ENCODE peak calls at places on chromosome 1, in four cellular contexts. Q is AG09309, W is AG04449, Y is GM06990. P is an unnamed sample.

GRCh38 chr1:33120436-33121231 is 39.7 kb downstream of the AZIN2 start:
- DNase-seq in W (no peak), Y (peak), Q (no peak), P (peak)

GRCh38 chr1:231724041-231724440 is 97.5 kb downstream of the DISC1 start:
- DNase-seq in Q (no peak), W (no peak), Y (no peak), P (no peak)

GRCh38 chr1:109112056-109112651 is 1.8 kb upstream of the ELAPOR1 start:
- DNase-seq in Y (no peak), W (no peak), Q (no peak), P (no peak)

GRCh38 chr1:5770981-5771765 is 221.1 kb downstream of the NPHP4 start:
- DNase-seq in Y (no peak), Q (no peak), W (no peak), P (no peak)

GRCh38 chr1:23660671-23661070 is 30.9 kb upstream of the RPL11 start:
- DNase-seq in W (no peak), Y (no peak), Q (no peak), P (no peak)

GRCh38 chr1:44810101-44810761 is 1.9 kb downstream of the BTBD19 start:
- DNase-seq in Q (no peak), Y (no peak), W (no peak), P (no peak)

GRCh38 chr1:246255773-246256172 is 251.3 kb downstream of the SMYD3 start:
- DNase-seq in Y (no peak), Q (no peak), W (no peak), P (no peak)

GRCh38 chr1:191343816-191344215 is 814.4 kb upstream of the RGS18 start:
- DNase-seq in Y (no peak), Q (no peak), W (peak), P (peak)

GRCh38 chr1:44035726-44036408 is 4.6 kb upstream of the SLC6A9 start:
- DNase-seq in Y (no peak), Q (no peak), W (no peak), P (no peak)

GRCh38 chr1:8018492-8019228 is 7.4 kb downstream of the ERRFI1 start:
- DNase-seq in Q (no peak), Y (no peak), W (no peak), P (no peak)
- H3K4me3 ChIP-seq in Q (no peak), Y (no peak), W (no peak), P (no peak)

DNA sequence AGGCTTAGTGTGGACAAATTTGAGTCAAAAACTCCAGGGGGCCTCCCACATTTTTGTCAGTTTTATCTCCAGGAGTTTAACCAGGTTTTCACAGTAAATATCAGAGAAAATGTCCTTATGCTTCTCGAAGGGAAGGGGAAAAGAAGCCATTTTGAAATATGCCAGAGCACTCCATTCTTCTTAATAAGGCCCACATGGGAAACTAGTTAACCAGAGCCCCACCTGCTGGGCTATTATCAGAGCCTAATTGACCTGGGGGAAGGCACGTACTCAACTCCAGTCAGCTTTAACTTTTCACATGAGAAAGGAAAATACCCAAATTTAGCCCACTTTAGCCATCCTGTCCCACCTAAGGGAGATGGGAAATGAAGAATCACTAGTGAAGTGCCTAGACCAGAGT is 296.3 kb downstream of the PTBP2 start:
- DNase-seq in W (no peak), Q (no peak), Y (no peak), P (no peak)
- TF ChIP-seq CTCF in W (no peak), Q (no peak), Y (no peak), P (no peak)

GRCh38 chr1:159218846-159219636 is 14.4 kb downstream of the ACKR1 start:
- DNase-seq in W (no peak), Q (no peak), Y (no peak), P (no peak)

GRCh38 chr1:159222075-159222865 is 17.6 kb downstream of the ACKR1 start:
- DNase-seq in W (no peak), Q (no peak), Y (no peak), P (no peak)

GRCh38 chr1:159228554-159228953 is 23.9 kb downstream of the ACKR1 start:
- DNase-seq in Y (no peak), Q (no peak), W (no peak), P (no peak)

DNA sequence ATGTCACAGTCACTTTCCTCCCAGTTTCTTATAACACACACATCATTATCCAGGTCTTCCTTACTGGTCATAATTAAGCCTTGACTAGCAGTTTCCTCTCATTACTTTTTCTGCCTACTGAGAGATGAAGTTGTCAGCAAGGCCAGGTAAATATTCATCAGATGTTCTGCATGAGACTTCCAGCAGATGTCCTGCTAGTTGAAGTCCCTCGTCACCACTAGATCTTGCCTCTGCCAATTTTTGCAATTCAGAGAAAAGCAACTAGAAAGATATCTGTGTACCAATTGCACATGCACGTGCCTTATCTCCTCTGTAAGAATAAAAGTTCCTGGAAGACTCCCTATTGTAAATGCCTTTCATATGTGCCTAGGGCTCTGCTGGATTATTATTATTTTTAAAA is 18.3 kb downstream of the ACKR1 start:
- DNase-seq in W (no peak), Q (no peak), Y (no peak), P (no peak)
- H3K4me3 ChIP-seq in W (no peak), Q (no peak), Y (no peak), P (no peak)

GRCh38 chr1:47571952-47572351 is 134.1 kb downstream of the FOXD2 start:
- DNase-seq in Q (no peak), Y (no peak), W (no peak), P (no peak)

GRCh38 chr1:47569261-47569660 is 131.4 kb downstream of the FOXD2 start:
- DNase-seq in W (no peak), Q (no peak), Y (no peak), P (no peak)

GRCh38 chr1:47568763-47569162 is 130.9 kb downstream of the FOXD2 start:
- DNase-seq in W (no peak), Y (no peak), Q (no peak), P (no peak)

GRCh38 chr1:47571161-47571560 is 133.3 kb downstream of the FOXD2 start:
- DNase-seq in Q (no peak), W (no peak), Y (no peak), P (no peak)

DNA sequence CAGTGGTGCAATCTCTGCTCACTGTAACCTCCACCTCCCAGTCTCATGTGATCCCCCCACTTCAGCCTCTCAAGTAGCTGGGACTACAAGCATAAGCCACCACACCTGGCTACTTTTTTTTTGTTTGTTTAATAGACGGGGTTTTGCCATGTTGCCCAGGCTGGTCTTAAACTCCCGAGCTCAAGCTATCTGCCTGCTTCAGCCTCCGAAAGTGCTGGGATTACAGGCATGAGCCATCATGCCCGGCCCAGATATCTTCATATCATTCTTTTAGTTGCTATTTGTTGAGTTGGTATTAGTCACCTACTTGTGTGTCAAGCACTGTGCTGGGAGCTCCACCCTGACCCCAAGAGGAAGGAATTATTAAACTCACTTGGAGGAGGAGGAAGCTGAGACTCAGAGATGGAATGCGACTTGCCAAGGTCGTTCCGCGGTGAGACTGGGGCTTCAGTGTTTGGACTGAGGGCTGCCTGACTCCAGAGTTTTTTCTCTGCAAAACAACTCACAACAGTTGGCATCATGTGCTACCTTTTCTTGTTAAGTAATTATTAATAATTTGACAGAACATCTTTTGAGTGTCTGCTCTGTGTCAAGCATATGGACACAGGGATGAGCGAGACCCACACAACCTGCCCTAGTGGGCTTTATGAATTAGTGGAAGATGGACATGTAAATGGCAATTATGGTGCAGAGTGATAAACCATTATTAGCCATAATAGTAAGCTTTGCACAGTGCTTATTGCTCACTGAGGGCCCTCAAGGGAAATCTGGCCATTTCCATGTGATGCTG is 132.0 kb downstream of the FOXD2 start:
- DNase-seq in W (peak), Y (no peak), Q (peak), P (peak)
- TF ChIP-seq CTCF in W (peak), Y (no peak), Q (peak), P (peak)

GRCh38 chr1:39657402-39657801 is 14.5 kb downstream of the NT5C1A start:
- DNase-seq in Q (no peak), Y (no peak), W (no peak), P (no peak)

GRCh38 chr1:39656416-39656815 is 15.5 kb downstream of the NT5C1A start:
- DNase-seq in Q (no peak), Y (no peak), W (no peak), P (no peak)

GRCh38 chr1:39659538-39659937 is 12.4 kb downstream of the NT5C1A start:
- DNase-seq in W (no peak), Q (no peak), Y (no peak), P (no peak)

GRCh38 chr1:39659110-39659509 is 12.8 kb downstream of the NT5C1A start:
- DNase-seq in Y (no peak), Q (no peak), W (no peak), P (no peak)

GRCh38 chr1:39657923-39658485 is 13.9 kb downstream of the NT5C1A start:
- DNase-seq in Y (peak), W (no peak), Q (no peak), P (no peak)
- H3K4me3 ChIP-seq in Y (no peak), W (peak), Q (no peak), P (no peak)

DNA sequence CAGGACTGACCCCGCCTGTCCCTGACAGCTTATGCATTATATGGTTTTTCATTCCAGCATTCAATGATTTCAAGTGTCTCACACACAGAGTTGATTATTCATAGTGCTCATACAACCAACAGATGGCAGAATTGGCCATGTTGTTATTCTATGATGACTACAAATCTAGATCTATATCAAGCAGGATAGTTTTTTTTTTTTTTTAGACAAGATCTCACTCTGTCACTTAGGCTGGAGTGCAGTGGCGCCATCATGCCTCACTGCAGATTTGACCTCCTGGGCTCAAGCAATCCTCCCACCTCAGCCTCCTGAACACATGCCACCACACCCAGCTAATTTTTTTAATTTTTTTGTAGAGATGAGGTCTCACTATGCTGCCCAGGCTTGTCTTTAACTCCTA is 40.1 kb upstream of the LRRC8D start:
- DNase-seq in W (peak), Q (peak), Y (peak), P (peak)
- TF ChIP-seq CTCF in W (peak), Q (peak), Y (peak), P (peak)

GRCh38 chr1:193794239-193794638 is 607.8 kb upstream of the B3GALT2 start:
- DNase-seq in Y (no peak), Q (no peak), W (no peak), P (no peak)
- H3K4me3 ChIP-seq in Y (no peak), Q (no peak), W (no peak), P (no peak)

P was measured in kidney epithelial cell.